ENCODE peak calls at places on chromosomes 13 and 19, in five cellular contexts. F is WERI-Rb-1, O is NCI-H524, C is NCI-H446, M is NT2/D1. B is an unnamed sample.

GRCh38 chr19:46217476-46217875 is 12.1 kb upstream of the IGFL1 start:
- DNase-seq in M (no peak), C (no peak), O (no peak), F (no peak), B (no peak)

GRCh38 chr19:36009220-36009619 is 607 bp upstream of the SYNE4 start:
- DNase-seq in O (no peak), F (peak; percentile 52), C (no peak), M (no peak), B (no peak)

GRCh38 chr19:49132974-49133609 is 13.7 kb downstream of the PPFIA3 start:
- DNase-seq in F (no peak), M (no peak), O (peak; percentile 43), C (no peak), B (no peak)

GRCh38 chr19:34173145-34173956 is 1.0 kb downstream of the LSM14A start:
- DNase-seq in F (no peak), C (no peak), M (peak; percentile 28), O (no peak), B (peak; percentile 16)

GRCh38 chr13:50798923-50799322 is 44.6 kb downstream of the DLEU7 start:
- DNase-seq in C (no peak), O (no peak), M (no peak), F (no peak), B (no peak)

GRCh38 chr19:54002495-54003315 is 11.3 kb downstream of the CACNG6 start:
- DNase-seq in M (no peak), C (no peak), F (no peak), O (no peak), B (no peak)

GRCh38 chr13:73109969-73110368 is 51.2 kb downstream of the KLF5 start:
- DNase-seq in M (no peak), F (no peak), C (no peak), O (no peak), B (no peak)

GRCh38 chr19:47447470-47448359 is 24.0 kb downstream of the SLC8A2 start:
- DNase-seq in O (no peak), M (peak; percentile 84), F (peak; percentile 39), C (no peak), B (no peak)

GRCh38 chr19:2224754-2225349 is 11.3 kb downstream of the PLEKHJ1 start:
- DNase-seq in O (no peak), C (no peak), M (no peak), F (no peak), B (no peak)

GRCh38 chr19:18417250-18418033 is 1.8 kb upstream of the SSBP4 start:
- DNase-seq in M (no peak), C (no peak), F (peak; percentile 88), O (peak; percentile 47), B (no peak)

B was measured in iPS DF 6.9.